ENCODE peak calls at places on chromosomes 3 and 15, in seven cellular contexts. O is tibial nerve, D is transverse colon, E is breast epithelium, W is NB4, U is testis, M is IMR-90. F is an unnamed sample.

GRCh38 chr15:38864827-38865604 is 300.4 kb upstream of the RASGRP1 start:
- DNase-seq in O (peak; percentile 70), D (no peak), E (no peak), W (no peak), U (peak; percentile 67), M (peak; percentile 83), F (no peak)

GRCh38 chr15:92606126-92606835 is 49.3 kb downstream of the FAM174B start:
- DNase-seq in O (peak; percentile 50), D (no peak), E (no peak), W (no peak), U (no peak), M (no peak), F (no peak)

GRCh38 chr3:196227629-196228493 is 11.5 kb downstream of the SLC51A start:
- DNase-seq in O (no peak), D (no peak), E (no peak), W (no peak), U (peak; percentile 74), M (no peak), F (no peak)

GRCh38 chr15:42133892-42134502 is 22.4 kb downstream of the PLA2G4F start:
- DNase-seq in O (no peak), D (peak; percentile 79), E (no peak), W (peak; percentile 76), U (peak; percentile 40), M (peak; percentile 17), F (no peak)

GRCh38 chr3:147507638-147508286 is 98.6 kb downstream of the ZIC1 start:
- DNase-seq in O (peak; percentile 76), D (no peak), E (no peak), W (no peak), U (peak; percentile 40), M (no peak), F (no peak)

GRCh38 chr3:47296562-47297302 is 14.0 kb downstream of the KLHL18 start:
- DNase-seq in O (no peak), D (no peak), E (no peak), W (no peak), U (no peak), M (no peak), F (no peak)

GRCh38 chr3:64863811-64864210 is 176.0 kb upstream of the ADAMTS9 start:
- DNase-seq in O (no peak), D (no peak), E (no peak), W (no peak), U (no peak), M (no peak), F (no peak)

GRCh38 chr3:139630532-139630931 is 47.2 kb downstream of the NMNAT3 start:
- DNase-seq in O (no peak), D (no peak), E (no peak), W (no peak), U (no peak), M (no peak), F (no peak)

GRCh38 chr3:170809021-170809974 is 60.7 kb downstream of the RPL22L1 start:
- DNase-seq in O (peak; percentile 38), D (peak; percentile 21), E (peak; percentile 19), W (peak; percentile 54), U (peak; percentile 73), M (peak; percentile 83), F (no peak)

GRCh38 chr3:105228696-105229095 is 138.0 kb upstream of the ALCAM start:
- DNase-seq in O (no peak), D (no peak), E (no peak), W (no peak), U (no peak), M (no peak), F (no peak)

GRCh38 chr3:184338538-184338945 is 1.1 kb downstream of the FAM131A start:
- DNase-seq in O (peak; percentile 78), D (peak; percentile 66), E (peak; percentile 71), W (no peak), U (peak; percentile 86), M (peak; percentile 87), F (no peak)
- H3K4me3 ChIP-seq in O (peak overlapping the region; percentile 22), D (peak overlapping the region; percentile 29), E (no peak overlapping the region), W (no peak overlapping the region), U (peak overlapping the region; percentile 16), M (peak overlapping the region; percentile 7), F (peak overlapping the region; percentile 28)

GRCh38 chr3:52703356-52703755 is 2.2 kb downstream of the GLT8D1 start:
- DNase-seq in O (no peak), D (no peak), E (no peak), W (peak; percentile 29), U (no peak), M (no peak), F (no peak)

GRCh38 chr3:52704611-52705437 is 767 bp downstream of the GLT8D1 start:
- DNase-seq in O (peak; percentile 20), D (no peak), E (no peak), W (peak; percentile 50), U (no peak), M (peak; percentile 33), F (no peak)

GRCh38 chr3:52705438-52705687 is 228 bp downstream of the GLT8D1 start:
- DNase-seq in O (no peak), D (no peak), E (no peak), W (no peak), U (no peak), M (no peak), F (peak; percentile 44)

GRCh38 chr3:52707585-52707984 is 1.7 kb downstream of the SPCS1 start:
- DNase-seq in O (no peak), D (no peak), E (no peak), W (no peak), U (no peak), M (no peak), F (no peak)

DNA sequence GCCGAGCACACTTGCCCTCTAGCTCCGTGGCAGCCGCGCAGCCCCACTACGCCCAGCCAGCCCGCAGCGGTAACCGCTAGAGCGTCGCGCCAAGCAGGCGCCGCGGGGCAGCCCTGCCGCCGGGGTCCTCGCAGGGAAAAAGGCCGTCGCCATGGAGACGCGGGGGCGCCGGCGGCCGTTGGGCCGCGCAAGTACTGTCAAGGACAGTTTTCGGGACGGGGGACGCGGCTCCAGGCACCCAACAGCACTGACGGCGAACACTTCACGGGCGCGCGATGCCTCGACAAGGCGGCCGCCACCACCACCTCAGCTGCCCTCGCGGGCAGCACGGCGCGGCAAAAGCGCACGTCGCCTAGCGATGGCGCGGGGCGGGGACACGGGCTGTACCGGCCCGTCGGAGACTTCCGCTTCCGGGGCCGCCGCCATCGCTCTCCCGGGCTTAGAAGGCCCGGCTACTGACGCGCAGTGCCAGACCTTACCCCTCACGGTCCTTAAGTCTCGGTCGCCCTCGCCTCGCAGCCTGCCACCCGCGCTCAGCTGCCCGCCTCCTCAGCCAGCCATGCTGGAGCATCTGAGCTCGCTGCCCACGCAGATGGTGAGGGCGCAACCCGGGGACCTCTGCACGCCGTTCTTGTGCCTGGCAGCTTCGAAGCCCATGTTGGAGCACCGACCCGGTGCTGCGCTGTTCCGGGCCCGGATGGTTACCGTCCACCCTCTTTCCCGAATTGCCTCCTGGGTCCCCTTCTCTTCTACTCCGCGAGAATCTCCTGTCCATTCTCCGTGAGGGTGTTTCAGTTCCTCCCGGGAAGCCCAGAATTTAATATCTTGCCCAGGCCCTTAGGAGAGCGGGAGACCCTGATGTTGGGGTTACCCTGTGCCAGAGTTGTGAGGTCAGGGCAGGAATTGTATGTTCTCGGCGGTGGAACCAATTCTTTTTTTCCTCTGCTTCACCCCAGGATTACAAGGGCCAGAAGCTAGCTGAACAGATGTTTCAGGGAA is at the start of the genes GLT8D1 and SPCS1:
- DNase-seq in O (peak; percentile 68), D (peak; percentile 86), E (peak; percentile 72), W (peak; percentile 91), U (peak; percentile 93), M (peak; percentile 79), F (peak; percentile 45)
- TF ChIP-seq POLR2A in O (peak; percentile 62), D (peak; percentile 71), E (peak; percentile 50), W (peak; percentile 72), U (peak; percentile 17), M (peak; percentile 87), F (peak; percentile 69)

GRCh38 chr15:63052961-63053698 is 10.6 kb downstream of the TPM1 start:
- DNase-seq in O (peak; percentile 76), D (peak; percentile 42), E (peak; percentile 83), W (no peak), U (peak; percentile 65), M (no peak), F (no peak)
- H3K4me3 ChIP-seq in O (no peak overlapping the region), D (peak overlapping the region; percentile 8), E (no peak overlapping the region), W (no peak overlapping the region), U (no peak overlapping the region), M (no peak overlapping the region), F (no peak overlapping the region)

DNA sequence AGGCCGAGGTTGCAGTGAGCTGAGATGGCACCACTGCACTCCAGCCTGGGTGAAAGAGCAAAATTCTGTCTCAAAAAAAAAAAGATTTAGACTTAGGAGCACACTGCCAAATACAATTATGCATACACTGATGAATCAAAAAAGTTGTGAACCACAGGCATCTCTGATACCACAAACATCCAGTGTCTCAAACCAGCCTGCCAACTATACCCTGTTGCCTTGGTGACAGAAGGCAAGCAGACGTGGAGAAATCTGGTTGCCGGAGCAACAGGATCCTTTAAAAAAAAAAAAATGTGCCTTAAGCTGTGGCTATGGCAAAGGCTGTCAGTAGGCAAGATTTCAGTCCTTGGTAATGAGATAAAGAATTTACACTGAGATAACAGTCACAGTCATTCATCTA is 202.3 kb downstream of the NEK10 start:
- DNase-seq in O (peak; percentile 29), D (no peak), E (peak; percentile 74), W (no peak), U (no peak), M (peak; percentile 91), F (no peak)
- TF ChIP-seq POLR2A in O (no peak), D (no peak), E (no peak), W (no peak), U (no peak), M (no peak), F (no peak)

GRCh38 chr3:67657192-67657591 is 2.8 kb upstream of the SUCLG2 start:
- DNase-seq in O (no peak), D (no peak), E (no peak), W (peak; percentile 5), U (no peak), M (no peak), F (no peak)

GRCh38 chr3:67654099-67654831 is at the start of gene SUCLG2:
- DNase-seq in O (peak; percentile 89), D (peak; percentile 95), E (peak; percentile 86), W (peak; percentile 89), U (peak; percentile 93), M (peak; percentile 75), F (peak; percentile 53)

GRCh38 chr3:67656614-67657013 is 2.2 kb upstream of the SUCLG2 start:
- DNase-seq in O (no peak), D (no peak), E (no peak), W (no peak), U (no peak), M (no peak), F (no peak)

GRCh38 chr3:67654832-67655152 is 380 bp upstream of the SUCLG2 start:
- DNase-seq in O (peak; percentile 9), D (no peak), E (no peak), W (no peak), U (no peak), M (no peak), F (no peak)

DNA sequence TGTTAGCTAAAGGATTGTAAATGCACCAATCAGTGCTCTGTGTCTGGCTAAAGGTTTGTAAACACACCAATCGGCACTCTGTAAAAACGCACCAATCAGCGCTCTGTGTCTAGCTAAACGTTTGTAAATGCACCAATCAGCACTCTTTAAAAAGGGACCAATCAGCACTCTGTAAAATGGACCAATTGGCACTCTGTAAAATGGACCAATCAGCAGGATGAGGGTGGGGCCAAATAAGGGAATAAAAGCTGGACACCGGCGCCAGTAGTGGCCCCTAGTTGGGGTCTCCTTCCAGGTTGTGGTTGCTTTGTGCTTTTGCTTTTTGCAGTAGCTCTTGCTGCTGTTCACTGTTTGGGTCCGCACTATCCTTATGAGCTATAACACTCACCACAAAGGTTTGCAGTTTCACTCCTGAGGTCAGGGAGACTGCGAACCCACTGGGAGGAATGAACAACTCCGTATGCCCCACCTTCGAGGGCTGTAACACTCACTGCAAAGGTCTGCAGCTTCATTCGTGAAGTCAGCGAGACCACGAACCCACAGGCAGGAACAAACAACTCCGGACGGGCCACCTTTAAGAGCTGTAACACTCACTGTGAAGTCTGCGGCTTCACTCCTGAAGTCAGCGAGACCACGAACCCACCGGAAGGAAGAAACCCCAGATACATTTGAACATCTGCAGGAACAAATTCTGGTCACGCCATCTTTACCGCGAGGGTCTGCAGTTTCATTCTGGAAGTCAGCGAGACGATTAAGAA is 1.1 kb upstream of the SUCLG2 start:
- DNase-seq in O (no peak), D (peak; percentile 73), E (peak; percentile 36), W (peak; percentile 61), U (peak; percentile 78), M (no peak), F (no peak)
- H3K4me3 ChIP-seq in O (peak overlapping the region; percentile 94), D (peak overlapping the region; percentile 97), E (peak overlapping the region; percentile 93), W (peak overlapping the region; percentile 25), U (peak overlapping the region; percentile 63), M (no peak overlapping the region), F (no peak overlapping the region)